ENCODE peak calls at places on chromosome 2, in six cellular contexts. One of them, this sample, is unnamed.

GRCh38 chr2:28662468-28663095 is 89.0 kb upstream of the PPP1CB start:
- DNase-seq in endothelial cell of umbilical vein: peak
- DNase-seq in H9: no peak
- DNase-seq in PC-3: peak
- DNase-seq in IMR-90: peak
- DNase-seq in neuronal stem cell: no peak
- DNase-seq in this sample: no peak

GRCh38 chr2:121017411-121017810 is 267.6 kb downstream of the TFCP2L1 start:
- DNase-seq in PC-3: no peak
- DNase-seq in H9: no peak
- DNase-seq in endothelial cell of umbilical vein: no peak
- DNase-seq in neuronal stem cell: no peak
- DNase-seq in IMR-90: no peak
- DNase-seq in this sample: no peak

GRCh38 chr2:164917296-164917903 is 37.9 kb downstream of the SLC38A11 start:
- DNase-seq in neuronal stem cell: peak
- DNase-seq in H9: peak
- DNase-seq in PC-3: peak
- DNase-seq in endothelial cell of umbilical vein: peak
- DNase-seq in IMR-90: peak
- DNase-seq in this sample: no peak

GRCh38 chr2:213238753-213239591 is 45.3 kb upstream of the SPAG16 start:
- DNase-seq in PC-3: peak
- DNase-seq in H9: no peak
- DNase-seq in neuronal stem cell: no peak
- DNase-seq in IMR-90: peak
- DNase-seq in endothelial cell of umbilical vein: peak
- DNase-seq in this sample: peak

GRCh38 chr2:20424300-20425290 is 22.3 kb upstream of the RHOB start:
- DNase-seq in IMR-90: peak
- DNase-seq in endothelial cell of umbilical vein: peak
- DNase-seq in H9: peak
- DNase-seq in neuronal stem cell: no peak
- DNase-seq in PC-3: peak
- DNase-seq in this sample: no peak

GRCh38 chr2:26165403-26165802 is 7.5 kb upstream of the GAREM2 start:
- DNase-seq in H9: no peak
- DNase-seq in neuronal stem cell: no peak
- DNase-seq in PC-3: no peak
- DNase-seq in endothelial cell of umbilical vein: no peak
- DNase-seq in IMR-90: no peak
- DNase-seq in this sample: no peak

GRCh38 chr2:25332571-25332970 is 9.2 kb downstream of the DNMT3A start:
- DNase-seq in H9: no peak
- DNase-seq in PC-3: no peak
- DNase-seq in endothelial cell of umbilical vein: no peak
- DNase-seq in IMR-90: no peak
- DNase-seq in neuronal stem cell: no peak
- DNase-seq in this sample: no peak

GRCh38 chr2:1972428-1972827 is 228.1 kb upstream of the PXDN start:
- DNase-seq in endothelial cell of umbilical vein: no peak
- DNase-seq in PC-3: peak
- DNase-seq in neuronal stem cell: no peak
- DNase-seq in IMR-90: no peak
- DNase-seq in H9: no peak
- DNase-seq in this sample: peak

GRCh38 chr2:204678031-204678430 is 132.8 kb downstream of the PARD3B start:
- DNase-seq in endothelial cell of umbilical vein: no peak
- DNase-seq in IMR-90: no peak
- DNase-seq in neuronal stem cell: no peak
- DNase-seq in H9: no peak
- DNase-seq in PC-3: no peak
- DNase-seq in this sample: no peak

GRCh38 chr2:127065299-127065931 is 41.5 kb downstream of the BIN1 start:
- DNase-seq in PC-3: no peak
- DNase-seq in IMR-90: no peak
- DNase-seq in neuronal stem cell: no peak
- DNase-seq in H9: no peak
- DNase-seq in endothelial cell of umbilical vein: no peak
- DNase-seq in this sample: no peak

GRCh38 chr2:96329416-96329815 is 4.3 kb downstream of the ITPRIPL1 start:
- DNase-seq in PC-3: peak
- DNase-seq in endothelial cell of umbilical vein: peak
- DNase-seq in IMR-90: peak
- DNase-seq in H9: no peak
- DNase-seq in neuronal stem cell: no peak
- DNase-seq in this sample: no peak

GRCh38 chr2:210157546-210157945 is 13.7 kb downstream of the KANSL1L start:
- DNase-seq in neuronal stem cell: no peak
- DNase-seq in PC-3: no peak
- DNase-seq in endothelial cell of umbilical vein: no peak
- DNase-seq in IMR-90: no peak
- DNase-seq in H9: no peak
- DNase-seq in this sample: no peak

GRCh38 chr2:237244976-237245646 is 159.4 kb downstream of the COPS8 start:
- DNase-seq in H9: no peak
- DNase-seq in IMR-90: peak
- DNase-seq in neuronal stem cell: no peak
- DNase-seq in endothelial cell of umbilical vein: no peak
- DNase-seq in PC-3: no peak
- DNase-seq in this sample: no peak

GRCh38 chr2:4635289-4635688 is 931.9 kb downstream of the DCDC2C start:
- DNase-seq in neuronal stem cell: no peak
- DNase-seq in endothelial cell of umbilical vein: peak
- DNase-seq in PC-3: no peak
- DNase-seq in H9: no peak
- DNase-seq in IMR-90: no peak
- DNase-seq in this sample: no peak

GRCh38 chr2:176001281-176001902 is 675 bp downstream of the LNPK start:
- DNase-seq in H9: no peak
- DNase-seq in IMR-90: peak
- DNase-seq in PC-3: peak
- DNase-seq in neuronal stem cell: no peak
- DNase-seq in endothelial cell of umbilical vein: peak
- DNase-seq in this sample: no peak

GRCh38 chr2:233811732-233812131 is 33.6 kb downstream of the MROH2A start:
- DNase-seq in IMR-90: no peak
- DNase-seq in H9: no peak
- DNase-seq in PC-3: no peak
- DNase-seq in neuronal stem cell: no peak
- DNase-seq in endothelial cell of umbilical vein: no peak
- DNase-seq in this sample: no peak

GRCh38 chr2:50347355-50348044 is 684.4 kb downstream of the NRXN1 start:
- DNase-seq in neuronal stem cell: peak
- DNase-seq in endothelial cell of umbilical vein: no peak
- DNase-seq in H9: peak
- DNase-seq in IMR-90: no peak
- DNase-seq in PC-3: no peak
- DNase-seq in this sample: no peak

GRCh38 chr2:150750726-150751125 is 263.3 kb upstream of the RND3 start:
- DNase-seq in IMR-90: no peak
- DNase-seq in H9: no peak
- DNase-seq in neuronal stem cell: no peak
- DNase-seq in PC-3: no peak
- DNase-seq in endothelial cell of umbilical vein: no peak
- DNase-seq in this sample: no peak

DNA sequence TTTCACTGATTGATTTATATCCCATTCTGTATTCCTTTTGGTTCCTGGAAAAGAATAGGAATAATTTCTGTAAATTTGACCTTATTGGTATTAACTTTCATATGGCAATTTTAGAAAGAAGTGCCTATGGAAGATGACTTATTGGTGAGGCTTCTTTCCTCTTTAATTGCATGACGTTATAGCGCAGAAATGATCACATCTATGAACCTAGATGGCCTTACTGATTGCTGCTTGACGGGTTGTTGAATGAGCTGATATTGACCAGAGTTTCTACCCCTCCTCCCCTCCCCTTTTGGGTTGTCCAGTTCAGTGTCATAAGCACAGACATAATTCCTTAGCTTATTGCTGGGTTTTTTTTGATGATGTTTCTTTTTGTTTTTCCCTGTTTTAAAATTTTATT is 14.6 kb downstream of the ACSL3 start:
- DNase-seq in PC-3: no peak
- DNase-seq in neuronal stem cell: no peak
- DNase-seq in H9: no peak
- DNase-seq in IMR-90: no peak
- DNase-seq in endothelial cell of umbilical vein: no peak
- DNase-seq in this sample: no peak
- H3K9ac ChIP-seq in PC-3: no peak
- H3K9ac ChIP-seq in neuronal stem cell: no peak
- H3K9ac ChIP-seq in H9: no peak
- H3K9ac ChIP-seq in IMR-90: no peak
- H3K9ac ChIP-seq in endothelial cell of umbilical vein: no peak
- H3K9ac ChIP-seq in this sample: no peak

DNA sequence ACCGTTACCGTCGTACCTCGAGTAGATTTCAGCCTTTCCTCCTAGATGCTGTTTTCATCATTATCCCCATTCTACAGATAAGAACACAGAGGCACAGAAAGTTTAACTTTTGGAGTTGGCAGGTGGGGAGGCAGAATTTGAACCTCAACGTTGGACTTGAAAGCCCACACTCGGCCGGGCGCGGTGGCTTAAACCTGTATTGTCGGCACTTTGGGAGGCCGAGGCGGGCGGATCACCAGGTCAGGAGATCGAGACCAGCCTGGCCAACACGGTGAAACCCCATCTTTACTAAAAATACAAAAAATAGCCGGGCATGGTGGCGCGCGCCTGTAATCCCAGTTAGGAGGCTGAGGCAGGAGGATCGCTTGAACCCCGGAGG is 11.5 kb downstream of the CATIP start:
- DNase-seq in endothelial cell of umbilical vein: no peak
- DNase-seq in IMR-90: no peak
- DNase-seq in neuronal stem cell: no peak
- DNase-seq in PC-3: no peak
- DNase-seq in H9: no peak
- DNase-seq in this sample: no peak
- H3K9ac ChIP-seq in endothelial cell of umbilical vein: no peak
- H3K9ac ChIP-seq in IMR-90: no peak
- H3K9ac ChIP-seq in neuronal stem cell: peak
- H3K9ac ChIP-seq in PC-3: peak
- H3K9ac ChIP-seq in H9: no peak
- H3K9ac ChIP-seq in this sample: peak

GRCh38 chr2:172734711-172735645 is 667 bp upstream of the RAPGEF4 start:
- DNase-seq in endothelial cell of umbilical vein: no peak
- DNase-seq in IMR-90: no peak
- DNase-seq in H9: no peak
- DNase-seq in neuronal stem cell: no peak
- DNase-seq in PC-3: no peak
- DNase-seq in this sample: no peak

GRCh38 chr2:172736419-172737174 is 952 bp downstream of the RAPGEF4 start:
- DNase-seq in PC-3: no peak
- DNase-seq in IMR-90: no peak
- DNase-seq in neuronal stem cell: no peak
- DNase-seq in endothelial cell of umbilical vein: no peak
- DNase-seq in H9: no peak
- DNase-seq in this sample: no peak

GRCh38 chr2:172739651-172740050 is 4.0 kb downstream of the RAPGEF4 start:
- DNase-seq in PC-3: no peak
- DNase-seq in endothelial cell of umbilical vein: no peak
- DNase-seq in neuronal stem cell: no peak
- DNase-seq in H9: no peak
- DNase-seq in IMR-90: no peak
- DNase-seq in this sample: peak

GRCh38 chr2:172740871-172741270 is 5.2 kb downstream of the RAPGEF4 start:
- DNase-seq in H9: no peak
- DNase-seq in neuronal stem cell: no peak
- DNase-seq in endothelial cell of umbilical vein: no peak
- DNase-seq in IMR-90: no peak
- DNase-seq in PC-3: no peak
- DNase-seq in this sample: no peak

GRCh38 chr2:172735646-172736418 is at the start of gene RAPGEF4:
- DNase-seq in H9: peak
- DNase-seq in endothelial cell of umbilical vein: no peak
- DNase-seq in IMR-90: no peak
- DNase-seq in neuronal stem cell: peak
- DNase-seq in PC-3: no peak
- DNase-seq in this sample: no peak
- H3K9ac ChIP-seq in H9: no peak
- H3K9ac ChIP-seq in endothelial cell of umbilical vein: no peak
- H3K9ac ChIP-seq in IMR-90: peak
- H3K9ac ChIP-seq in neuronal stem cell: peak
- H3K9ac ChIP-seq in PC-3: peak
- H3K9ac ChIP-seq in this sample: peak

GRCh38 chr2:66888791-66889631 is 454.1 kb downstream of the MEIS1 start:
- DNase-seq in PC-3: peak
- DNase-seq in endothelial cell of umbilical vein: no peak
- DNase-seq in H9: no peak
- DNase-seq in neuronal stem cell: no peak
- DNase-seq in IMR-90: peak
- DNase-seq in this sample: peak
- H3K9ac ChIP-seq in PC-3: peak
- H3K9ac ChIP-seq in endothelial cell of umbilical vein: no peak
- H3K9ac ChIP-seq in H9: no peak
- H3K9ac ChIP-seq in neuronal stem cell: no peak
- H3K9ac ChIP-seq in IMR-90: peak
- H3K9ac ChIP-seq in this sample: no peak

GRCh38 chr2:134108124-134108523 is 145.7 kb upstream of the MGAT5 start:
- DNase-seq in IMR-90: no peak
- DNase-seq in H9: no peak
- DNase-seq in endothelial cell of umbilical vein: no peak
- DNase-seq in neuronal stem cell: no peak
- DNase-seq in PC-3: no peak
- DNase-seq in this sample: no peak

GRCh38 chr2:134107402-134107801 is 146.5 kb upstream of the MGAT5 start:
- DNase-seq in neuronal stem cell: no peak
- DNase-seq in IMR-90: no peak
- DNase-seq in PC-3: no peak
- DNase-seq in H9: no peak
- DNase-seq in endothelial cell of umbilical vein: no peak
- DNase-seq in this sample: no peak

GRCh38 chr2:134109246-134109645 is 144.6 kb upstream of the MGAT5 start:
- DNase-seq in IMR-90: no peak
- DNase-seq in H9: no peak
- DNase-seq in PC-3: no peak
- DNase-seq in endothelial cell of umbilical vein: no peak
- DNase-seq in neuronal stem cell: no peak
- DNase-seq in this sample: no peak

GRCh38 chr2:134110532-134110931 is 143.3 kb upstream of the MGAT5 start:
- DNase-seq in IMR-90: no peak
- DNase-seq in PC-3: no peak
- DNase-seq in neuronal stem cell: no peak
- DNase-seq in H9: no peak
- DNase-seq in endothelial cell of umbilical vein: no peak
- DNase-seq in this sample: no peak

DNA sequence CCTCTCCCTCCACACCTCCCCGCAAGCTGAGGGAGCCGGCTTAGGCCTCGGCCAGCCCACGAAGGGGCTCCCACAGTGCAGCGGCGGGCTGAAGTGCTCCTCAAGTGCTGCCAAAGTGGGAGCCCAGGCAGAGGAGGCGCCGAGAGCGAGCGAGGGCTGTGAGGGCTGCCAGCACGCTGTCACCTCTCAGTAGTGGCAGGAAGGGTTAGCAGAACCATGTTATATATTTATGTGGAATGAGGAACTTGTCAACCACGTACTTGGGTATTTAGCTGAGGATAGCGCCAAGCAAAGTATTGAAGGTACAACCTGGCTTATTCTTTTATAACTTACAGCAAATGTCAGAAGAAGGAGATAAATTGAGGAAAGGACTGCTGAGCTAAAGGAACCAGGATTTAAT is 144.1 kb upstream of the MGAT5 start:
- DNase-seq in H9: no peak
- DNase-seq in endothelial cell of umbilical vein: no peak
- DNase-seq in PC-3: no peak
- DNase-seq in neuronal stem cell: no peak
- DNase-seq in IMR-90: no peak
- DNase-seq in this sample: no peak
- H3K9ac ChIP-seq in H9: no peak
- H3K9ac ChIP-seq in endothelial cell of umbilical vein: no peak
- H3K9ac ChIP-seq in PC-3: no peak
- H3K9ac ChIP-seq in neuronal stem cell: no peak
- H3K9ac ChIP-seq in IMR-90: no peak
- H3K9ac ChIP-seq in this sample: no peak